ENCODE peak calls at places on chromosomes 11 and 22, in ten cellular contexts. One of them, this sample, is unnamed.

GRCh38 chr11:80815752-80816453 is 1375.1 kb upstream of the TENM4 start:
- DNase-seq in esophagus muscularis mucosa: no peak
- DNase-seq in sigmoid colon: no peak
- DNase-seq in transverse colon: no peak
- DNase-seq in HepG2: no peak
- DNase-seq in ovary: no peak
- DNase-seq in tibial nerve: no peak
- DNase-seq in upper lobe of left lung: no peak
- DNase-seq in A549: no peak
- DNase-seq in GM12878: peak; percentile 69
- DNase-seq in this sample: no peak

GRCh38 chr11:117445097-117445658 is 117.5 kb downstream of the CEP164 start:
- DNase-seq in tibial nerve: no peak
- DNase-seq in transverse colon: no peak
- DNase-seq in A549: no peak
- DNase-seq in ovary: no peak
- DNase-seq in upper lobe of left lung: no peak
- DNase-seq in esophagus muscularis mucosa: no peak
- DNase-seq in GM12878: no peak
- DNase-seq in sigmoid colon: no peak
- DNase-seq in HepG2: no peak
- DNase-seq in this sample: no peak

GRCh38 chr22:39927544-39927943 is 26.7 kb downstream of the GRAP2 start:
- DNase-seq in esophagus muscularis mucosa: no peak
- DNase-seq in sigmoid colon: no peak
- DNase-seq in tibial nerve: no peak
- DNase-seq in A549: no peak
- DNase-seq in GM12878: no peak
- DNase-seq in transverse colon: no peak
- DNase-seq in HepG2: peak; percentile 8
- DNase-seq in upper lobe of left lung: no peak
- DNase-seq in ovary: no peak
- DNase-seq in this sample: no peak

GRCh38 chr11:6687876-6688275 is 4.7 kb upstream of the MRPL17 start:
- DNase-seq in transverse colon: no peak
- DNase-seq in esophagus muscularis mucosa: no peak
- DNase-seq in ovary: no peak
- DNase-seq in sigmoid colon: no peak
- DNase-seq in tibial nerve: no peak
- DNase-seq in GM12878: no peak
- DNase-seq in HepG2: no peak
- DNase-seq in A549: no peak
- DNase-seq in upper lobe of left lung: no peak
- DNase-seq in this sample: no peak

GRCh38 chr11:33033493-33033892 is 5.9 kb upstream of the TCP11L1 start:
- DNase-seq in esophagus muscularis mucosa: no peak
- DNase-seq in sigmoid colon: no peak
- DNase-seq in ovary: no peak
- DNase-seq in upper lobe of left lung: no peak
- DNase-seq in transverse colon: no peak
- DNase-seq in A549: no peak
- DNase-seq in HepG2: no peak
- DNase-seq in tibial nerve: no peak
- DNase-seq in GM12878: no peak
- DNase-seq in this sample: no peak

GRCh38 chr11:59247535-59248227 is 35.0 kb upstream of the MPEG1 start:
- DNase-seq in transverse colon: no peak
- DNase-seq in A549: peak; percentile 27
- DNase-seq in GM12878: no peak
- DNase-seq in esophagus muscularis mucosa: no peak
- DNase-seq in upper lobe of left lung: peak; percentile 76
- DNase-seq in ovary: no peak
- DNase-seq in tibial nerve: peak; percentile 42
- DNase-seq in HepG2: no peak
- DNase-seq in sigmoid colon: no peak
- DNase-seq in this sample: no peak

GRCh38 chr11:36454991-36455611 is 55.0 kb downstream of the TRAF6 start:
- DNase-seq in HepG2: no peak
- DNase-seq in transverse colon: no peak
- DNase-seq in ovary: peak; percentile 46
- DNase-seq in A549: no peak
- DNase-seq in esophagus muscularis mucosa: no peak
- DNase-seq in upper lobe of left lung: no peak
- DNase-seq in sigmoid colon: no peak
- DNase-seq in tibial nerve: no peak
- DNase-seq in GM12878: no peak
- DNase-seq in this sample: no peak

GRCh38 chr11:33869511-33870422 is 22.1 kb downstream of the LMO2 start:
- DNase-seq in esophagus muscularis mucosa: no peak
- DNase-seq in GM12878: no peak
- DNase-seq in tibial nerve: no peak
- DNase-seq in ovary: no peak
- DNase-seq in upper lobe of left lung: peak; percentile 53
- DNase-seq in HepG2: no peak
- DNase-seq in A549: peak; percentile 14
- DNase-seq in transverse colon: peak; percentile 24
- DNase-seq in sigmoid colon: no peak
- DNase-seq in this sample: no peak

GRCh38 chr22:48748860-48749554 is 1078.7 kb downstream of the BRD1 start:
- DNase-seq in ovary: no peak
- DNase-seq in transverse colon: no peak
- DNase-seq in sigmoid colon: peak; percentile 42
- DNase-seq in tibial nerve: no peak
- DNase-seq in HepG2: no peak
- DNase-seq in esophagus muscularis mucosa: peak; percentile 53
- DNase-seq in upper lobe of left lung: no peak
- DNase-seq in A549: no peak
- DNase-seq in GM12878: no peak
- DNase-seq in this sample: peak; percentile 18

GRCh38 chr11:112631333-112631732 is 329.9 kb upstream of the NCAM1 start:
- DNase-seq in upper lobe of left lung: no peak
- DNase-seq in transverse colon: no peak
- DNase-seq in ovary: no peak
- DNase-seq in sigmoid colon: no peak
- DNase-seq in GM12878: no peak
- DNase-seq in HepG2: no peak
- DNase-seq in tibial nerve: no peak
- DNase-seq in esophagus muscularis mucosa: no peak
- DNase-seq in A549: no peak
- DNase-seq in this sample: no peak

DNA sequence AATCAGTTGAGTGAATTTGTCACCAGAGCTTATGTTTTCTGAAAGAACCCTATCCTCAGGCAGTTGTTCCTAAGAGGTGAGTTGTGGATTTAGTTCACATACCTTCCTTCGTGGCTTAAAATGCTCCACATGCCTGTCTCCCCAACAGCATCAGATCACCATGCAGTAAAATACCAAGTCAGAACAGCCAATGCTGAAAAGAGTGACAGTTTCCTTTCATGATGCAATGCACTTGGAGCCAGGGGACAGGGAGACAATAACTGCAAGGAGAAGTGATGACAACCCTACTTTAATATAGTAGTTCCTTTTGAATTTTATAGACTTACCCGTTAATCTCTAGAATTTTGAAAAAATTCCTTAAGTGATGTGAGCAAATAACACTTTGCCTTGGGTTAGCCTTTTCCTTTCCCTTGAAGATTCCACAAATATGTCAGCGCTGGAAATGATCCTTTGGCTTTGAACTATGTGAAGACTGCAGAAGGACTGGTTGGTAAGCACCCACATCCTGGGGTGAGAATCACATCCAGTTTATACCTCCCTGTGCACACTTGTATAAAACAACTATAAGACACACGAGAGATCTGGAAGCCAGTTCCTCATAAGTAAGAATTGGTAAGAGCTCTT is 71.2 kb downstream of the PIWIL4 start:
- DNase-seq in tibial nerve: no peak
- DNase-seq in transverse colon: no peak
- DNase-seq in A549: no peak
- DNase-seq in upper lobe of left lung: no peak
- DNase-seq in esophagus muscularis mucosa: peak; percentile 29
- DNase-seq in GM12878: no peak
- DNase-seq in ovary: no peak
- DNase-seq in HepG2: no peak
- DNase-seq in sigmoid colon: no peak
- DNase-seq in this sample: no peak
- H3K27ac ChIP-seq in tibial nerve: peak overlapping the region; percentile 82
- H3K27ac ChIP-seq in transverse colon: peak overlapping the region; percentile 61
- H3K27ac ChIP-seq in A549: no peak overlapping the region
- H3K27ac ChIP-seq in upper lobe of left lung: peak overlapping the region; percentile 67
- H3K27ac ChIP-seq in esophagus muscularis mucosa: peak overlapping the region; percentile 45
- H3K27ac ChIP-seq in GM12878: no peak overlapping the region
- H3K27ac ChIP-seq in ovary: no peak overlapping the region
- H3K27ac ChIP-seq in HepG2: no peak overlapping the region
- H3K27ac ChIP-seq in sigmoid colon: peak overlapping the region; percentile 57
- H3K27ac ChIP-seq in this sample: no peak overlapping the region

GRCh38 chr11:69913591-69914285 is 94.5 kb upstream of the FGF3 start:
- DNase-seq in transverse colon: no peak
- DNase-seq in ovary: no peak
- DNase-seq in tibial nerve: no peak
- DNase-seq in upper lobe of left lung: no peak
- DNase-seq in GM12878: no peak
- DNase-seq in esophagus muscularis mucosa: no peak
- DNase-seq in HepG2: no peak
- DNase-seq in sigmoid colon: peak; percentile 36
- DNase-seq in A549: no peak
- DNase-seq in this sample: no peak
- TF ChIP-seq EP300 in transverse colon: no peak
- TF ChIP-seq EP300 in ovary: no peak
- TF ChIP-seq EP300 in tibial nerve: no peak
- TF ChIP-seq EP300 in upper lobe of left lung: no peak
- TF ChIP-seq EP300 in GM12878: no peak
- TF ChIP-seq EP300 in esophagus muscularis mucosa: no peak
- TF ChIP-seq EP300 in HepG2: no peak
- TF ChIP-seq EP300 in sigmoid colon: no peak
- TF ChIP-seq EP300 in A549: no peak
- TF ChIP-seq EP300 in this sample: no peak

GRCh38 chr11:26777276-26777939 is 55.5 kb upstream of the SLC5A12 start:
- DNase-seq in ovary: no peak
- DNase-seq in sigmoid colon: no peak
- DNase-seq in HepG2: no peak
- DNase-seq in transverse colon: no peak
- DNase-seq in esophagus muscularis mucosa: no peak
- DNase-seq in A549: no peak
- DNase-seq in upper lobe of left lung: no peak
- DNase-seq in GM12878: no peak
- DNase-seq in tibial nerve: no peak
- DNase-seq in this sample: no peak

GRCh38 chr11:26780686-26781085 is 58.8 kb upstream of the SLC5A12 start:
- DNase-seq in GM12878: no peak
- DNase-seq in sigmoid colon: no peak
- DNase-seq in ovary: no peak
- DNase-seq in tibial nerve: no peak
- DNase-seq in HepG2: no peak
- DNase-seq in upper lobe of left lung: no peak
- DNase-seq in A549: no peak
- DNase-seq in esophagus muscularis mucosa: no peak
- DNase-seq in transverse colon: no peak
- DNase-seq in this sample: no peak

GRCh38 chr11:26779466-26779865 is 57.6 kb upstream of the SLC5A12 start:
- DNase-seq in HepG2: no peak
- DNase-seq in upper lobe of left lung: no peak
- DNase-seq in GM12878: no peak
- DNase-seq in sigmoid colon: no peak
- DNase-seq in tibial nerve: no peak
- DNase-seq in ovary: no peak
- DNase-seq in transverse colon: no peak
- DNase-seq in A549: no peak
- DNase-seq in esophagus muscularis mucosa: no peak
- DNase-seq in this sample: no peak

GRCh38 chr11:26782220-26782619 is 60.4 kb upstream of the SLC5A12 start:
- DNase-seq in upper lobe of left lung: no peak
- DNase-seq in GM12878: no peak
- DNase-seq in transverse colon: no peak
- DNase-seq in HepG2: no peak
- DNase-seq in ovary: no peak
- DNase-seq in sigmoid colon: no peak
- DNase-seq in esophagus muscularis mucosa: no peak
- DNase-seq in A549: no peak
- DNase-seq in tibial nerve: no peak
- DNase-seq in this sample: no peak

DNA sequence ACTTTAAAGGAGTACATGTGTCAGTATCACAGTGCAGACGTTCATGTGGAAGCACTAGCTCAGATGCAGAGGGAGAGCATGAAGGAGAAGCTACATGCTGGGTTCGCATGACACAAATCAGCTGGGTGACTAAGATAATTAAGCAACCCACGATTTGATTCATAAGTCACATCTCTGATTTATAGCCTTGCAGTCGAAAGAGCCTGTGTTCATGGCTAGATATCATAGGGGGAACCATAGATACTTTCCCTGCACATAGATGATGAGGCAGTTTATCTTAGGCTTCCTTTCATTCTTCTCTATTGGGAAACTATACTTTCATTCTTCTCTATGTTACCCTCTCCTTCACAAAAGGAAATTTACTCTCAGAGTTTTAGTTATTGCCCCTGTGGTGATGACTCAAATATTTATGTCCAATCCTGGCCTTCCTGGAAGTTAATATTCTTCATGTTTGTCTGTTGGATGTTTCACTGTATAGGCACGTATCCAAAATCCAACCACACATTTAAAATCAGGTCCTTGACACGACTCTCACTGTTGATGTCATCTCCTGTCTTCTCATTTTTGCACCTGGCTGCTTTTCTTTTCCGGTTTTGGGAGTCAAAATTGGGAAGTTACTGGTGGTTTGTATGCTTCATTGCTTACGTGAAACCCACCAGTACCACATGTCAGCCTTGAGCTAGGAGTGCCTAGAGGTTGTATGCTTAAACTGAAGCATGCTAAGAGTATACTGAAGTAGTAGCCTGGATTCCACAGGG is 56.3 kb upstream of the SLC5A12 start:
- DNase-seq in tibial nerve: no peak
- DNase-seq in esophagus muscularis mucosa: no peak
- DNase-seq in A549: no peak
- DNase-seq in transverse colon: no peak
- DNase-seq in HepG2: no peak
- DNase-seq in sigmoid colon: no peak
- DNase-seq in GM12878: no peak
- DNase-seq in ovary: no peak
- DNase-seq in upper lobe of left lung: no peak
- DNase-seq in this sample: no peak
- H3K4me3 ChIP-seq in tibial nerve: no peak overlapping the region
- H3K4me3 ChIP-seq in esophagus muscularis mucosa: no peak overlapping the region
- H3K4me3 ChIP-seq in A549: no peak overlapping the region
- H3K4me3 ChIP-seq in transverse colon: no peak overlapping the region
- H3K4me3 ChIP-seq in HepG2: no peak overlapping the region
- H3K4me3 ChIP-seq in sigmoid colon: no peak overlapping the region
- H3K4me3 ChIP-seq in GM12878: no peak overlapping the region
- H3K4me3 ChIP-seq in ovary: no peak overlapping the region
- H3K4me3 ChIP-seq in upper lobe of left lung: no peak overlapping the region
- H3K4me3 ChIP-seq in this sample: no peak overlapping the region

DNA sequence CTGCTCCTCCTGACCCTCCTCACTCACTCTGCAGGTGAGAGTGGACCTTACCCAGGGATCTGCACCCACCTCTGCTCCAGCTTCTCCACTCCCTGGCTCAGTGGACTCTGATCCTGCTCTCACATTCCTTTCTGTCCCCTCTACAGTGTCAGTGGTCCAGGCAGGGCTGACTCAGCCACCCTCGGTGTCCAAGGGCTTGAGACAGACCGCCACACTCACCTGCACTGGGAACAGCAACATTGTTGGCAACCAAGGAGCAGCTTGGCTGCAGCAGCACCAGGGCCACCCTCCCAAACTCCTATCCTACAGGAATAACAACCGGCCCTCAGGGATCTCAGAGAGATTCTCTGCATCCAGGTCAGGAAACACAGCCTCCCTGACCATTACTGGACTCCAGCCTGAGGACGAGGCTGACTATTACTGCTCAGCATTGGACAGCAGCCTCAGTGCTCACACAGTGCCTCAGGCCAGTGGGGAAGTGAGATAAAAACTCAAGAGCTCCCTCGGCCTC is 29.7 kb upstream of the VPREB1 start:
- DNase-seq in sigmoid colon: no peak
- DNase-seq in GM12878: no peak
- DNase-seq in ovary: no peak
- DNase-seq in A549: no peak
- DNase-seq in upper lobe of left lung: no peak
- DNase-seq in transverse colon: no peak
- DNase-seq in HepG2: peak; percentile 65
- DNase-seq in tibial nerve: no peak
- DNase-seq in esophagus muscularis mucosa: no peak
- DNase-seq in this sample: no peak
- H3K27ac ChIP-seq in sigmoid colon: no peak overlapping the region
- H3K27ac ChIP-seq in GM12878: no peak overlapping the region
- H3K27ac ChIP-seq in ovary: no peak overlapping the region
- H3K27ac ChIP-seq in A549: no peak overlapping the region
- H3K27ac ChIP-seq in upper lobe of left lung: no peak overlapping the region
- H3K27ac ChIP-seq in transverse colon: no peak overlapping the region
- H3K27ac ChIP-seq in HepG2: no peak overlapping the region
- H3K27ac ChIP-seq in tibial nerve: no peak overlapping the region
- H3K27ac ChIP-seq in esophagus muscularis mucosa: no peak overlapping the region
- H3K27ac ChIP-seq in this sample: no peak overlapping the region

This sample was measured in stomach.